ENCODE peak calls at places on chromosome 10, in ten cellular contexts. U, N, R, M, P, W, H, J, G and L are unnamed samples. For H3K4me1, the result is how much of the 10 kb centered on the place peaks cover.

GRCh38 chr10:60572511-60573194 is 183.0 kb upstream of the ANK3 start:
- DNase-seq in R (peak), U (peak), H (no peak), M (peak), G (peak), P (peak), J (no peak), W (no peak), N (peak), L (no peak)

GRCh38 chr10:12617205-12618175 is 268.1 kb downstream of the CAMK1D start:
- DNase-seq in P (peak), G (no peak), N (no peak), H (no peak), J (no peak), R (no peak), M (no peak), U (no peak), W (no peak), L (no peak)

GRCh38 chr10:84537447-84537931 is 209.1 kb downstream of the CCSER2 start:
- DNase-seq in H (peak), M (peak), J (no peak), U (peak), G (peak), N (peak), P (no peak), R (peak), W (peak), L (no peak)

GRCh38 chr10:74598891-74599566 is 227.4 kb upstream of the KAT6B start:
- DNase-seq in G (no peak), M (no peak), P (peak), R (peak), W (no peak), H (no peak), U (no peak), N (peak), J (no peak), L (no peak)

GRCh38 chr10:48700071-48700470 is 15.4 kb downstream of the WDFY4 start:
- DNase-seq in N (no peak), M (no peak), W (no peak), H (no peak), J (no peak), R (no peak), P (no peak), G (no peak), U (no peak), L (no peak)

GRCh38 chr10:44201656-44202055 is 183.2 kb downstream of the CXCL12 start:
- DNase-seq in M (no peak), J (no peak), G (no peak), W (no peak), H (no peak), P (no peak), N (no peak), U (no peak), R (no peak), L (no peak)

GRCh38 chr10:80612261-80612660 is 74.6 kb downstream of the SH2D4B start:
- DNase-seq in W (no peak), G (no peak), M (peak), P (no peak), N (no peak), R (no peak), H (no peak), J (no peak), U (no peak), L (no peak)

GRCh38 chr10:58807631-58808024 is 295.0 kb downstream of the BICC1 start:
- DNase-seq in G (no peak), R (peak), J (no peak), U (no peak), P (peak), M (no peak), W (no peak), H (no peak), N (peak), L (no peak)

GRCh38 chr10:125369382-125370326 is 209.3 kb upstream of the CTBP2 start:
- DNase-seq in M (no peak), W (no peak), G (no peak), R (no peak), U (no peak), J (no peak), P (no peak), H (no peak), N (no peak), L (no peak)

GRCh38 chr10:107727762-107728317 is 563.3 kb upstream of the SORCS1 start:
- DNase-seq in P (peak), R (peak), M (no peak), U (no peak), H (no peak), N (peak), W (no peak), J (no peak), G (peak), L (no peak)

GRCh38 chr10:131147301-131147975 is 164.1 kb downstream of the TCERG1L start:
- DNase-seq in P (no peak), M (no peak), R (no peak), U (no peak), N (no peak), H (no peak), J (no peak), G (no peak), W (no peak), L (peak)

GRCh38 chr10:110358278-110358677 is 53.6 kb upstream of the SMNDC1 start:
- DNase-seq in P (no peak), G (no peak), J (no peak), W (no peak), N (no peak), H (no peak), R (no peak), M (no peak), U (no peak), L (no peak)

GRCh38 chr10:12625393-12626023 is 276.2 kb downstream of the CAMK1D start:
- DNase-seq in J (no peak), G (no peak), N (no peak), W (no peak), P (no peak), U (peak), R (no peak), H (no peak), M (no peak), L (no peak)

GRCh38 chr10:15325243-15326002 is 45.7 kb downstream of the FAM171A1 start:
- DNase-seq in R (peak), N (peak), H (peak), J (no peak), U (peak), W (no peak), P (peak), M (no peak), G (no peak), L (no peak)

GRCh38 chr10:131973160-131973951 is 8.4 kb downstream of the BNIP3 start:
- DNase-seq in P (no peak), M (no peak), N (no peak), W (peak), J (no peak), U (no peak), R (no peak), G (no peak), H (no peak), L (no peak)

GRCh38 chr10:73920084-73920483 is 9.2 kb downstream of the PLAU start:
- DNase-seq in U (peak), N (peak), J (no peak), H (peak), G (no peak), R (no peak), W (no peak), M (peak), P (no peak), L (no peak)

GRCh38 chr10:71281646-71282322 is 37.3 kb upstream of the SLC29A3 start:
- DNase-seq in W (no peak), P (no peak), R (no peak), J (no peak), M (no peak), N (no peak), U (no peak), G (no peak), H (no peak), L (no peak)

GRCh38 chr10:59536151-59536550 is 173.5 kb downstream of the SLC16A9 start:
- DNase-seq in J (no peak), H (no peak), R (peak), M (no peak), G (peak), U (no peak), P (peak), N (peak), W (no peak), L (no peak)

GRCh38 chr10:132412316-132413192 is 15.6 kb downstream of the PWWP2B start:
- DNase-seq in N (no peak), R (no peak), G (no peak), W (no peak), P (no peak), M (no peak), J (peak), H (peak), U (no peak), L (no peak)

GRCh38 chr10:71761541-71762113 is 11.7 kb downstream of the VSIR start:
- DNase-seq in M (no peak), W (no peak), U (no peak), P (no peak), G (no peak), H (no peak), R (no peak), J (peak), N (no peak), L (no peak)

GRCh38 chr10:71754562-71754961 is 18.8 kb downstream of the VSIR start:
- DNase-seq in H (no peak), P (no peak), G (no peak), U (no peak), R (no peak), W (no peak), N (no peak), M (no peak), J (no peak), L (no peak)

GRCh38 chr10:20990604-20991003 is 93.5 kb upstream of the NEBL start:
- DNase-seq in U (peak), R (peak), N (peak), P (peak), M (no peak), J (no peak), H (no peak), W (no peak), G (no peak), L (no peak)

GRCh38 chr10:132443605-132443997 is 46.6 kb downstream of the PWWP2B start:
- DNase-seq in W (no peak), P (no peak), R (peak), M (no peak), H (peak), J (peak), U (no peak), G (peak), N (peak), L (peak)

GRCh38 chr10:110530131-110530831 is 32.6 kb downstream of the DUSP5 start:
- DNase-seq in P (peak), G (peak), M (peak), W (no peak), N (peak), H (peak), R (peak), J (peak), U (peak), L (peak)

GRCh38 chr10:32317795-32318194 is 29.2 kb downstream of the EPC1 start:
- DNase-seq in U (no peak), W (no peak), G (no peak), J (no peak), R (no peak), H (no peak), N (no peak), P (no peak), M (no peak), L (no peak)
- H3K4me1 ChIP-seq in U (under half), W (under half), G (under half), J (under half), R (under half), H (half or more), N (under half), P (under half), M (under half), L (half or more)

GRCh38 chr10:119517235-119518141 is 25.0 kb downstream of the RGS10 start:
- DNase-seq in H (no peak), M (no peak), R (no peak), J (no peak), P (peak), W (no peak), U (no peak), N (peak), G (no peak), L (no peak)

GRCh38 chr10:119518936-119519335 is 23.6 kb downstream of the RGS10 start:
- DNase-seq in P (no peak), U (no peak), N (no peak), H (no peak), G (no peak), J (no peak), R (no peak), W (no peak), M (no peak), L (no peak)

GRCh38 chr10:119515511-119516045 is 26.9 kb downstream of the RGS10 start:
- DNase-seq in U (no peak), N (no peak), G (no peak), M (no peak), J (no peak), W (no peak), P (no peak), H (no peak), R (no peak), L (no peak)

GRCh38 chr10:119518176-119518575 is 24.3 kb downstream of the RGS10 start:
- DNase-seq in W (no peak), H (no peak), G (no peak), J (no peak), R (no peak), P (no peak), U (no peak), M (no peak), N (no peak), L (no peak)

GRCh38 chr10:119516381-119517234 is 25.9 kb downstream of the RGS10 start:
- DNase-seq in G (no peak), R (no peak), W (no peak), N (peak), H (no peak), J (peak), U (peak), P (no peak), M (no peak), L (no peak)
- H3K4me1 ChIP-seq in G (under half), R (under half), W (under half), N (under half), H (under half), J (under half), U (under half), P (under half), M (under half), L (under half)

DNA sequence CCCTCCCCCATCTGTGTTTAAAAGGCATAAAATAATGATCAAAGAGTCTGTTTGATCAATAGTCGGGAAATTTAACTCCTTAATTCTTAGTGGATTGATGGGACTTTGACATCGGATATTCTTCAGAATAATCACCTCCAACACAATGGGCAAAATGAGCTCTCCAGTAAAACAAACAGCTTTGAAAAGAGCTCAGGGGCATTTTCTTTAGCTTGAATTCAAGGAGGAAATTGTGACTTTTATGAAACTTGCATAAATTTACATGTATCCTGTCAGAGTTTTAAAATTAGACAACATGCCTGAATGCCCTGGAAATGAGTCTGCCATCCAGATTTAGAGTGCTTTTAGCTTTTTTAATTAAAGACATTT is 118.8 kb downstream of the ARID5B start:
- DNase-seq in P (no peak), W (no peak), H (no peak), M (no peak), U (no peak), J (no peak), N (no peak), G (no peak), R (no peak), L (no peak)
- H3K4me1 ChIP-seq in P (under half), W (under half), H (under half), M (under half), U (under half), J (under half), N (under half), G (half or more), R (under half), L (under half)

GRCh38 chr10:102917962-102918816 is at the start of gene CNNM2:
- DNase-seq in W (peak), J (peak), H (peak), U (peak), R (peak), M (peak), P (peak), G (peak), N (peak), L (peak)

GRCh38 chr10:102919237-102919959 is 1.3 kb downstream of the CNNM2 start:
- DNase-seq in M (no peak), P (no peak), U (peak), R (no peak), J (peak), G (peak), W (peak), H (peak), N (peak), L (peak)

GRCh38 chr10:102918817-102919236 is 733 bp downstream of the CNNM2 start:
- DNase-seq in W (no peak), H (no peak), N (no peak), J (peak), G (peak), M (no peak), R (no peak), P (no peak), U (peak), L (peak)

GRCh38 chr10:102917314-102917961 is 656 bp upstream of the CNNM2 start:
- DNase-seq in R (peak), J (peak), W (peak), H (peak), U (peak), G (peak), M (peak), P (peak), N (peak), L (peak)

DNA sequence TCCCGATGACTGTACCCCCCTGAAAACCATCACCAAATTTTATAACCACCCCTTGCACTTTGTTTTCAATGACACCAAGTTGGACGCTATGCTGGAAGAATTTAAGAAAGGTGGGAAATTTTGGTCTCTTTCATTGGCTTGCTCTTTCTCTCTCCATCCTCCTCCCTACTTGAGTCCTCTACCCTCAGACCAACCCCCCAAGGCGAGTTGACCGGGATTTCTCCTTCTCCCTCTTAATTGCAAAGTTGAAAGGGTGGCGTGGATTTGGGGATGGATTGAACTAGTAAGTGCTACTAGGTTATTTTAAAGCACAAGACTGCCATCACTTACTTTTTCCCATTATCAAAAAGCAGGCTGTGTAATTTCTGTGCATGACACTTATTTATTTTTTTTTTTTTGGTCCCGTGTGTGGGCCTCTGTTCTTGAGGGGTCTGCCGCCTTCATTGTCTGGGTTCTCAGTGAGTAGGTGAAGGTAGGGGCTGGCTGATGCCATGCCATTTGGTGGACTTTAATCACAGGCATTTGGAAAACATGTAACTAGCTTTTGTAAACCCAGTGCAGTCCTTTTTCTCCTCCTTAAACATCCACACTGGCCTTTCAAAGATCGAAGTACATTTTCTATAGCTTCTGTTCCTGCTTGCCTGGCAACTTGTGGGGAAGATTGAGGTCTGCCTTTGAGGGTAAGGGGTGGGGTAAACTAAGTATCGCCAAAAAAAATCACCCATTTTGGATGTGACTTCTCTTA is 2.1 kb downstream of the CNNM2 start:
- DNase-seq in R (no peak), N (no peak), W (no peak), P (no peak), J (no peak), U (peak), H (no peak), G (no peak), M (no peak), L (no peak)
- H3K4me1 ChIP-seq in R (under half), N (under half), W (under half), P (under half), J (under half), U (under half), H (under half), G (under half), M (under half), L (under half)

DNA sequence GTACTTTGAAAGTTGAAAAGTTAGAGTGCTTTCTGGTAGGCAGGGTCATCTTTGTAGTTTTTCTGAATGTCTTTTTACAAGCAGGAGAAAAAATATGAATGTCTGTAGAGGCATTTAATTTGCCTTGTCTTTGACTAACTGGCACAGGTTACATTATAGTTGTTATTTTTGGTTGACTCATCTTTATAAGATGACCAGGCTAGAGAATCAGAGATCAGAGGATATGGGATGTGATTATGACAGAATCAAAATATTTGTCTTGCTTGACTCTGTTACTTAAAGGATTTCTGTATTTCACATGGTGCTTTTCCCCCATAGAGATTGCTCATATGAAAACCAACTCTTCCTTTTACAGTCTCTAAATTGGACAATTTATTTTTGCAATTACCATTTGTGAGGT is 2.4 kb downstream of the ZMYND11 start:
- DNase-seq in W (no peak), M (no peak), N (no peak), J (no peak), H (no peak), P (peak), G (no peak), R (peak), U (no peak), L (no peak)
- H3K4me1 ChIP-seq in W (under half), M (under half), N (under half), J (under half), H (under half), P (under half), G (under half), R (under half), U (under half), L (under half)

GRCh38 chr10:17872191-17873091 is 63.3 kb downstream of the MRC1 start:
- DNase-seq in G (peak), P (no peak), J (no peak), U (peak), R (peak), H (no peak), W (no peak), M (no peak), N (peak), L (no peak)
- H3K4me1 ChIP-seq in G (under half), P (under half), J (under half), U (under half), R (under half), H (under half), W (under half), M (under half), N (under half), L (under half)

GRCh38 chr10:88386204-88386877 is 196.8 kb downstream of the RNLS start:
- DNase-seq in W (no peak), G (peak), H (no peak), U (peak), R (peak), M (no peak), P (no peak), J (no peak), N (peak), L (no peak)
- H3K4me1 ChIP-seq in W (under half), G (under half), H (under half), U (under half), R (under half), M (under half), P (under half), J (under half), N (under half), L (under half)

GRCh38 chr10:78808736-78809135 is 260.0 kb upstream of the ZMIZ1 start:
- DNase-seq in N (no peak), R (no peak), P (no peak), W (no peak), M (no peak), G (no peak), H (no peak), J (no peak), U (no peak), L (no peak)

GRCh38 chr10:78812571-78813318 is 256.0 kb upstream of the ZMIZ1 start:
- DNase-seq in M (no peak), G (no peak), P (no peak), U (no peak), J (no peak), W (no peak), H (no peak), R (no peak), N (no peak), L (no peak)

GRCh38 chr10:78814430-78814806 is 254.3 kb upstream of the ZMIZ1 start:
- DNase-seq in U (no peak), M (no peak), P (no peak), N (no peak), R (no peak), G (no peak), W (no peak), J (no peak), H (no peak), L (no peak)

GRCh38 chr10:78813526-78814429 is 255.0 kb upstream of the ZMIZ1 start:
- DNase-seq in J (no peak), N (no peak), R (no peak), H (no peak), W (no peak), U (no peak), M (no peak), P (no peak), G (no peak), L (no peak)

GRCh38 chr10:78811174-78811573 is 257.6 kb upstream of the ZMIZ1 start:
- DNase-seq in G (no peak), R (no peak), U (no peak), M (no peak), W (no peak), H (no peak), P (no peak), J (no peak), N (peak), L (no peak)
- H3K4me1 ChIP-seq in G (under half), R (under half), U (under half), M (under half), W (under half), H (under half), P (under half), J (under half), N (under half), L (under half)

GRCh38 chr10:62637249-62638061 is 167.1 kb upstream of the ADO start:
- DNase-seq in N (peak), U (no peak), P (peak), M (no peak), R (peak), H (no peak), W (no peak), J (no peak), G (no peak), L (no peak)
- H3K4me1 ChIP-seq in N (under half), U (under half), P (under half), M (under half), R (under half), H (under half), W (under half), J (under half), G (under half), L (under half)